ENCODE peak calls at places on chromosomes 6 and 20, in ten cellular contexts. N, K, P, Y, E, V, T, A, S and D are unnamed samples.

GRCh38 chr6:140153703-140154102 is 779.3 kb upstream of the CITED2 start:
- DNase-seq in P (peak), E (no peak), V (no peak), N (no peak), T (no peak), K (no peak), Y (no peak), A (no peak), S (no peak), D (no peak)

GRCh38 chr20:44810061-44810390 is 320 bp downstream of the RIMS4 start:
- DNase-seq in E (peak), P (no peak), T (no peak), N (no peak), S (no peak), K (no peak), Y (no peak), V (peak), A (no peak), D (no peak)

GRCh38 chr6:5712349-5713215 is 294.1 kb downstream of the NRN1 start:
- DNase-seq in P (no peak), A (no peak), T (no peak), S (no peak), E (no peak), V (peak), Y (no peak), N (no peak), K (no peak), D (no peak)

GRCh38 chr6:96899019-96899418 is 1.3 kb upstream of the NDUFAF4 start:
- DNase-seq in V (peak), N (no peak), S (no peak), E (no peak), T (no peak), P (peak), K (peak), Y (peak), A (peak), D (peak)

GRCh38 chr6:13988908-13989307 is 64.2 kb downstream of the RNF182 start:
- DNase-seq in E (no peak), V (no peak), S (no peak), P (no peak), A (no peak), T (no peak), N (no peak), Y (no peak), K (no peak), D (no peak)

GRCh38 chr20:57638895-57639236 is 18.6 kb upstream of the ZBP1 start:
- DNase-seq in P (no peak), E (no peak), S (no peak), V (no peak), N (no peak), K (peak), Y (no peak), T (no peak), A (no peak), D (no peak)

GRCh38 chr6:37878150-37878710 is 58.7 kb downstream of the ZFAND3 start:
- DNase-seq in V (no peak), E (no peak), N (no peak), P (peak), Y (no peak), K (no peak), S (no peak), T (no peak), A (no peak), D (no peak)

GRCh38 chr6:159103396-159104162 is 58.8 kb upstream of the TAGAP start:
- DNase-seq in E (no peak), N (no peak), P (no peak), S (no peak), A (no peak), V (peak), Y (no peak), K (no peak), T (no peak), D (no peak)

GRCh38 chr20:15310361-15310760 is 972.9 kb upstream of the FLRT3 start:
- DNase-seq in S (no peak), Y (no peak), K (peak), E (no peak), A (peak), P (no peak), T (no peak), V (no peak), N (no peak), D (no peak)

GRCh38 chr6:158026901-158027589 is 45.4 kb downstream of the SYNJ2 start:
- DNase-seq in V (no peak), P (no peak), E (no peak), N (no peak), A (no peak), K (no peak), T (no peak), Y (no peak), S (no peak), D (no peak)

GRCh38 chr6:132504757-132505156 is 8.2 kb downstream of the STX7 start:
- DNase-seq in P (no peak), K (no peak), S (no peak), V (no peak), N (no peak), T (no peak), E (no peak), Y (no peak), A (no peak), D (no peak)

GRCh38 chr6:114453737-114454276 is 111.0 kb upstream of the HS3ST5 start:
- DNase-seq in E (no peak), A (no peak), K (no peak), N (no peak), Y (no peak), S (no peak), V (no peak), T (no peak), P (no peak), D (no peak)

GRCh38 chr20:14210146-14210545 is 127.3 kb downstream of the FLRT3 start:
- DNase-seq in S (no peak), K (no peak), V (no peak), Y (no peak), T (no peak), N (no peak), A (no peak), E (no peak), P (no peak), D (no peak)

GRCh38 chr6:41588083-41588482 is 41.9 kb downstream of the FOXP4 start:
- DNase-seq in A (no peak), N (no peak), S (no peak), K (no peak), E (no peak), P (no peak), T (no peak), Y (peak), V (no peak), D (no peak)

GRCh38 chr6:49906511-49906910 is 40.2 kb upstream of the CRISP1 start:
- DNase-seq in A (no peak), E (no peak), S (no peak), V (no peak), T (no peak), N (no peak), K (no peak), Y (no peak), P (no peak), D (no peak)

GRCh38 chr20:53154540-53154939 is 182.4 kb downstream of the TSHZ2 start:
- DNase-seq in V (no peak), S (no peak), K (no peak), A (peak), Y (no peak), E (no peak), N (no peak), P (peak), T (no peak), D (no peak)

GRCh38 chr20:38079353-38079752 is 45.8 kb downstream of the RPRD1B start:
- DNase-seq in E (no peak), K (no peak), S (no peak), T (no peak), N (no peak), Y (no peak), P (no peak), A (no peak), V (no peak), D (no peak)

GRCh38 chr20:57697540-57697939 is 12.3 kb downstream of the PMEPA1 start:
- DNase-seq in N (no peak), P (no peak), K (no peak), V (no peak), T (no peak), A (no peak), S (no peak), Y (no peak), E (no peak), D (no peak)

GRCh38 chr6:47483853-47484546 is 6.4 kb downstream of the CD2AP start:
- DNase-seq in E (no peak), Y (no peak), N (no peak), P (peak), A (peak), V (no peak), S (no peak), T (no peak), K (peak), D (no peak)

GRCh38 chr6:30200551-30201281 is 12.5 kb downstream of the TRIM26 start:
- DNase-seq in P (no peak), S (peak), A (no peak), Y (no peak), N (no peak), V (no peak), K (no peak), E (no peak), T (no peak), D (no peak)

GRCh38 chr20:48394415-48395081 is 433.3 kb downstream of the PREX1 start:
- DNase-seq in Y (no peak), K (no peak), S (no peak), T (no peak), E (peak), N (no peak), P (no peak), A (no peak), V (no peak), D (no peak)

GRCh38 chr20:24332956-24333355 is 136.5 kb upstream of the SYNDIG1 start:
- DNase-seq in T (no peak), P (no peak), V (no peak), N (no peak), K (no peak), Y (no peak), A (peak), E (no peak), S (no peak), D (no peak)

GRCh38 chr6:31794294-31794865 is 1.2 kb downstream of the VARS1 start:
- DNase-seq in Y (no peak), P (peak), E (no peak), V (peak), S (no peak), K (peak), T (no peak), N (no peak), A (peak), D (no peak)

GRCh38 chr6:88964509-88964908 is 1.1 kb upstream of the RNGTT start:
- DNase-seq in N (no peak), Y (no peak), P (no peak), A (no peak), S (no peak), E (no peak), K (no peak), T (no peak), V (no peak), D (no peak)

GRCh38 chr20:45098096-45098773 is 2.7 kb downstream of the KCNS1 start:
- DNase-seq in S (no peak), N (no peak), T (no peak), A (peak), E (no peak), K (no peak), Y (peak), V (peak), P (peak), D (no peak)

GRCh38 chr6:69044534-69044933 is 409.5 kb downstream of the ADGRB3 start:
- DNase-seq in K (no peak), T (no peak), P (peak), V (no peak), A (no peak), Y (no peak), N (no peak), E (no peak), S (no peak), D (no peak)

GRCh38 chr6:105836379-105836778 is 249.8 kb upstream of the PRDM1 start:
- DNase-seq in E (no peak), A (no peak), N (no peak), Y (no peak), K (no peak), P (no peak), V (no peak), S (no peak), T (no peak), D (no peak)

GRCh38 chr20:37804584-37805566 is 98.1 kb upstream of the VSTM2L start:
- DNase-seq in V (no peak), P (no peak), A (no peak), Y (peak), E (no peak), K (no peak), T (no peak), S (no peak), N (no peak), D (no peak)

GRCh38 chr6:92522589-92522988 is 896.8 kb downstream of the EPHA7 start:
- DNase-seq in A (no peak), P (no peak), T (no peak), V (no peak), N (no peak), S (no peak), E (no peak), Y (no peak), K (no peak), D (no peak)

GRCh38 chr6:166470029-166470862 is 87.5 kb upstream of the MPC1 start:
- DNase-seq in V (no peak), T (no peak), N (no peak), P (no peak), S (no peak), E (no peak), A (peak), K (no peak), Y (no peak), D (no peak)

GRCh38 chr6:142395768-142396231 is 94.0 kb downstream of the ADGRG6 start:
- DNase-seq in P (peak), K (no peak), E (no peak), S (no peak), N (no peak), T (no peak), Y (no peak), A (no peak), V (no peak), D (no peak)

GRCh38 chr6:119308048-119308570 is 41.5 kb downstream of the MAN1A1 start:
- DNase-seq in A (peak), E (no peak), T (no peak), P (peak), V (peak), Y (no peak), N (no peak), K (peak), S (no peak), D (peak)

GRCh38 chr20:57678340-57678739 is 31.5 kb downstream of the PMEPA1 start:
- DNase-seq in K (no peak), S (no peak), N (no peak), P (no peak), E (no peak), V (no peak), A (no peak), Y (peak), T (no peak), D (no peak)

GRCh38 chr6:158631678-158632537 is 12.6 kb downstream of the DYNLT1 start:
- DNase-seq in S (peak), T (peak), K (peak), A (peak), Y (no peak), N (no peak), E (peak), V (no peak), P (peak), D (peak)

GRCh38 chr20:48384147-48384818 is 443.5 kb downstream of the PREX1 start:
- DNase-seq in E (no peak), T (no peak), V (peak), N (no peak), S (no peak), P (no peak), A (no peak), Y (peak), K (no peak), D (no peak)

GRCh38 chr6:106705156-106705555 is 75.8 kb downstream of the QRSL1 start:
- DNase-seq in N (no peak), Y (no peak), T (no peak), S (no peak), K (no peak), E (no peak), P (no peak), A (no peak), V (no peak), D (no peak)

GRCh38 chr6:44132476-44132875 is 5.1 kb downstream of the TMEM63B start:
- DNase-seq in V (no peak), A (no peak), N (no peak), E (no peak), K (no peak), T (no peak), S (no peak), P (no peak), Y (no peak), D (no peak)

DNA sequence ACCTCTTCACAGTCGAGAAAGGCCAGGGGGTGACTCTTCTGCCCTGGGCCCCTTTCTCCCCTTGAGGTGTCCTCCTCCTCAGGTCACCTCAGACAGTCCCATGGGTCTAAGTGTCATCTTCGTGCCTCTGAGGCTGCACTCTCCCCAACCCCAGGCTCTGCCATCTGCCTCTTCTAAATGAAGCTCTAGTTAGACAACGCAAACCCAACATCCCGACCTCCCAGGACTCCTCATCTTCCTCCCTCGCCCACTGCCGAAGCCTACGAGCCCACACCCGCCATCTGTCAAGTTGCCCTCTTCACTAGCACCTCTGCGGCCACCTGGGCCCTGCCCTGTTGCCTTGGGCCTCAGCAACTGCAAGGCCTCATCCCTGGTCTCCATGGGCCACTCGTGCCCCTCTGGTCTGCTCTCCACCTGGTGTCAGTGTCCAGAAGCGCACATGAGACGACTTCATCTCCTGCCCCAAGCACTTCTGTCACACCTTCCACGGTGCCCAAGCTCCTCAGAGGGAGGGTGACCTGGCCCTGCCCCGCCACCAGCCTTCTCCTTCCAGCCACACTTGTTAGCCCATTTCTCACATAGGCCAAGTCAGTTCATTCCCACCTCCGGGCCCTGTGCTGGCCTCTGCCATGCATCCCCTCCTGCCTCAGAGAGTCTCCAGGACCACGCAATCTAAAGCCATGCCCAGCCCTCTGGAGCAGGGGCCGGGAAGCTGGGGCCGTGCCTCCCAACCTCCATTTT is 53.8 kb downstream of the RRBP1 start:
- DNase-seq in S (peak), N (no peak), P (no peak), A (no peak), K (no peak), E (peak), V (no peak), T (no peak), Y (no peak), D (no peak)
- TF ChIP-seq CTCF in S (no peak), N (no peak), P (no peak), A (no peak), K (peak), E (no peak), V (no peak), T (no peak), Y (no peak), D (no peak)

GRCh38 chr20:687468-688203 is 12.0 kb upstream of the SCRT2 start:
- DNase-seq in P (no peak), K (no peak), T (no peak), A (no peak), S (no peak), V (no peak), Y (no peak), E (no peak), N (no peak), D (no peak)

GRCh38 chr20:689947-690346 is 14.3 kb upstream of the SCRT2 start:
- DNase-seq in S (no peak), A (no peak), T (no peak), N (no peak), P (no peak), Y (no peak), E (no peak), K (no peak), V (no peak), D (no peak)

GRCh38 chr20:692044-692443 is 16.4 kb upstream of the SCRT2 start:
- DNase-seq in T (no peak), N (no peak), A (no peak), S (no peak), Y (no peak), K (no peak), V (no peak), P (no peak), E (no peak), D (no peak)

GRCh38 chr20:689348-689747 is 13.7 kb upstream of the SCRT2 start:
- DNase-seq in K (no peak), T (no peak), Y (no peak), N (no peak), V (no peak), E (peak), P (no peak), S (peak), A (no peak), D (no peak)

GRCh38 chr20:688809-689208 is 13.2 kb upstream of the SCRT2 start:
- DNase-seq in K (no peak), Y (peak), V (peak), A (peak), N (no peak), S (peak), T (no peak), E (peak), P (peak), D (no peak)
- TF ChIP-seq CTCF in K (no peak), Y (no peak), V (peak), A (no peak), N (no peak), S (no peak), T (no peak), E (no peak), P (no peak), D (no peak)

GRCh38 chr20:21143194-21143890 is 17.5 kb downstream of the KIZ start:
- DNase-seq in K (no peak), V (no peak), A (no peak), T (no peak), Y (peak), N (no peak), S (no peak), P (no peak), E (no peak), D (no peak)
- TF ChIP-seq CTCF in K (no peak), V (no peak), A (no peak), T (no peak), Y (no peak), N (no peak), S (no peak), P (no peak), E (no peak), D (no peak)

GRCh38 chr20:62806383-62807050 is 1.9 kb downstream of the OGFR start:
- DNase-seq in E (no peak), V (no peak), S (no peak), T (no peak), N (no peak), A (no peak), P (no peak), K (no peak), Y (no peak), D (no peak)

GRCh38 chr20:62804632-62805364 is at the start of gene OGFR:
- DNase-seq in E (peak), A (peak), Y (peak), P (peak), N (peak), K (peak), T (peak), S (no peak), V (peak), D (no peak)

GRCh38 chr20:62805711-62806382 is 1.2 kb downstream of the OGFR start:
- DNase-seq in E (peak), A (no peak), P (no peak), N (no peak), V (no peak), T (peak), K (no peak), Y (no peak), S (peak), D (no peak)

GRCh38 chr20:62804021-62804631 is 509 bp upstream of the OGFR start:
- DNase-seq in N (no peak), P (no peak), Y (peak), E (no peak), K (no peak), S (no peak), A (no peak), T (no peak), V (no peak), D (no peak)

GRCh38 chr20:62805365-62805710 is 703 bp downstream of the OGFR start:
- DNase-seq in A (no peak), V (peak), S (no peak), K (peak), N (no peak), Y (peak), E (no peak), P (no peak), T (no peak), D (no peak)
- TF ChIP-seq CTCF in A (no peak), V (no peak), S (no peak), K (no peak), N (no peak), Y (no peak), E (peak), P (no peak), T (no peak), D (no peak)

GRCh38 chr6:24494726-24495515 is at the start of gene ALDH5A1:
- DNase-seq in E (no peak), N (peak), A (peak), S (no peak), Y (peak), T (peak), K (peak), P (peak), V (peak), D (peak)
- TF ChIP-seq CTCF in E (peak), N (no peak), A (peak), S (peak), Y (peak), T (no peak), K (peak), P (no peak), V (peak), D (no peak)

GRCh38 chr20:46102940-46103339 is 13.2 kb upstream of the NCOA5 start:
- DNase-seq in S (no peak), V (no peak), N (no peak), E (no peak), T (no peak), P (no peak), A (no peak), K (no peak), Y (no peak), D (no peak)

GRCh38 chr20:46104262-46104661 is 13.9 kb upstream of the CD40 start:
- DNase-seq in T (no peak), E (no peak), P (no peak), Y (no peak), V (no peak), K (no peak), N (no peak), S (no peak), A (no peak), D (no peak)

GRCh38 chr20:46101957-46102356 is 12.2 kb upstream of the NCOA5 start:
- DNase-seq in T (no peak), V (no peak), P (no peak), A (no peak), K (no peak), S (no peak), E (no peak), N (no peak), Y (no peak), D (no peak)

GRCh38 chr20:46099491-46100287 is 9.9 kb upstream of the NCOA5 start:
- DNase-seq in Y (no peak), K (no peak), E (no peak), A (no peak), N (no peak), P (no peak), T (no peak), S (no peak), V (peak), D (no peak)
- TF ChIP-seq CTCF in Y (no peak), K (no peak), E (peak), A (no peak), N (no peak), P (no peak), T (no peak), S (no peak), V (peak), D (no peak)